ENCODE peak calls at places on chromosomes 3 and 15, in ten cellular contexts. V, F, B, P, M, X, I, O, S and U are unnamed samples.

GRCh38 chr3:60759439-60759838 is 491.8 kb downstream of the FHIT start:
- DNase-seq in V (no peak), F (no peak), B (no peak), P (no peak), M (no peak), X (no peak), I (no peak), O (no peak), S (no peak), U (no peak)

GRCh38 chr15:76555247-76555646 is 218.7 kb downstream of the ISL2 start:
- DNase-seq in V (no peak), F (no peak), B (no peak), P (no peak), M (no peak), X (no peak), I (no peak), O (no peak), S (no peak), U (no peak)

GRCh38 chr15:90701880-90702630 is 15.1 kb upstream of the BLM start:
- DNase-seq in V (no peak), F (no peak), B (no peak), P (no peak), M (peak; percentile 18), X (no peak), I (no peak), O (no peak), S (no peak), U (no peak)

GRCh38 chr3:114331007-114331406 is 37.2 kb downstream of the TIGIT start:
- DNase-seq in V (no peak), F (no peak), B (no peak), P (no peak), M (no peak), X (peak; percentile 39), I (no peak), O (no peak), S (no peak), U (no peak)

GRCh38 chr3:19334120-19334519 is 185.8 kb downstream of the KCNH8 start:
- DNase-seq in V (no peak), F (no peak), B (no peak), P (no peak), M (no peak), X (no peak), I (no peak), O (no peak), S (no peak), U (no peak)

GRCh38 chr15:42691308-42691707 is 45.6 kb downstream of the CDAN1 start:
- DNase-seq in V (no peak), F (no peak), B (no peak), P (no peak), M (no peak), X (no peak), I (no peak), O (no peak), S (no peak), U (no peak)

GRCh38 chr3:58429657-58430056 is 4.0 kb downstream of the PDHB start:
- DNase-seq in V (no peak), F (no peak), B (no peak), P (no peak), M (no peak), X (no peak), I (no peak), O (no peak), S (no peak), U (no peak)

GRCh38 chr15:80068578-80068977 is 9.1 kb downstream of the ZFAND6 start:
- DNase-seq in V (no peak), F (no peak), B (no peak), P (no peak), M (peak; percentile 85), X (no peak), I (no peak), O (no peak), S (no peak), U (no peak)

GRCh38 chr15:62914461-62915079 is 128.0 kb upstream of the TPM1 start:
- DNase-seq in V (no peak), F (no peak), B (no peak), P (no peak), M (no peak), X (no peak), I (no peak), O (no peak), S (no peak), U (no peak)

GRCh38 chr15:91694131-91694828 is 159.2 kb upstream of the SLCO3A1 start:
- DNase-seq in V (no peak), F (no peak), B (no peak), P (no peak), M (peak; percentile 79), X (peak; percentile 29), I (peak; percentile 70), O (peak; percentile 51), S (no peak), U (no peak)

GRCh38 chr15:72685301-72685924 is 569 bp downstream of the HIGD2B start:
- DNase-seq in V (no peak), F (no peak), B (no peak), P (no peak), M (no peak), X (peak; percentile 29), I (peak; percentile 6), O (no peak), S (no peak), U (no peak)

GRCh38 chr15:89888214-89888804 is 5.5 kb downstream of the AP3S2 start:
- DNase-seq in V (no peak), F (no peak), B (peak; percentile 32), P (no peak), M (peak; percentile 91), X (peak; percentile 60), I (no peak), O (no peak), S (no peak), U (peak; percentile 47)

GRCh38 chr3:171225101-171225674 is 198.7 kb upstream of the SLC2A2 start:
- DNase-seq in V (no peak), F (no peak), B (no peak), P (no peak), M (no peak), X (no peak), I (no peak), O (no peak), S (no peak), U (no peak)

GRCh38 chr3:64972793-64973192 is 285.0 kb upstream of the ADAMTS9 start:
- DNase-seq in V (no peak), F (no peak), B (no peak), P (no peak), M (peak; percentile 43), X (no peak), I (no peak), O (no peak), S (no peak), U (no peak)

GRCh38 chr3:106589306-106589942 is 720.6 kb upstream of the CBLB start:
- DNase-seq in V (no peak), F (no peak), B (no peak), P (no peak), M (peak; percentile 82), X (no peak), I (no peak), O (no peak), S (no peak), U (no peak)

GRCh38 chr15:90162956-90163355 is 38.2 kb upstream of the SEMA4B start:
- DNase-seq in V (no peak), F (no peak), B (no peak), P (no peak), M (no peak), X (no peak), I (no peak), O (no peak), S (no peak), U (no peak)

GRCh38 chr3:161851941-161852566 is 355.4 kb downstream of the OTOL1 start:
- DNase-seq in V (no peak), F (peak; percentile 48), B (peak; percentile 64), P (no peak), M (peak; percentile 59), X (peak; percentile 63), I (peak; percentile 33), O (peak; percentile 29), S (no peak), U (peak; percentile 28)

GRCh38 chr3:159855599-159856495 is 132.8 kb upstream of the IL12A start:
- DNase-seq in V (no peak), F (no peak), B (no peak), P (no peak), M (peak; percentile 67), X (no peak), I (no peak), O (no peak), S (no peak), U (no peak)

GRCh38 chr3:5013021-5013906 is 34.0 kb downstream of the BHLHE40 start:
- DNase-seq in V (no peak), F (peak; percentile 65), B (peak; percentile 82), P (no peak), M (peak; percentile 38), X (peak; percentile 80), I (no peak), O (no peak), S (no peak), U (no peak)

GRCh38 chr3:37338500-37338899 is 164.1 kb upstream of the LRRFIP2 start:
- DNase-seq in V (no peak), F (no peak), B (no peak), P (no peak), M (no peak), X (no peak), I (no peak), O (no peak), S (no peak), U (no peak)

GRCh38 chr3:189103208-189103607 is 68.6 kb upstream of the TPRG1 start:
- DNase-seq in V (no peak), F (no peak), B (no peak), P (no peak), M (peak; percentile 54), X (no peak), I (no peak), O (no peak), S (no peak), U (no peak)

GRCh38 chr3:60079076-60079475 is 1029.3 kb upstream of the CFAP20DC start:
- DNase-seq in V (no peak), F (no peak), B (no peak), P (no peak), M (no peak), X (no peak), I (no peak), O (no peak), S (no peak), U (no peak)

GRCh38 chr15:81050806-81051205 is 50.1 kb downstream of the TLNRD1 start:
- DNase-seq in V (no peak), F (no peak), B (no peak), P (no peak), M (no peak), X (no peak), I (no peak), O (no peak), S (no peak), U (peak; percentile 70)

GRCh38 chr15:47384776-47385175 is 332.5 kb upstream of the SEMA6D start:
- DNase-seq in V (no peak), F (no peak), B (no peak), P (no peak), M (peak; percentile 22), X (no peak), I (no peak), O (no peak), S (no peak), U (no peak)

GRCh38 chr15:47685141-47685870 is 32.0 kb upstream of the SEMA6D start:
- DNase-seq in V (no peak), F (no peak), B (no peak), P (no peak), M (no peak), X (no peak), I (no peak), O (no peak), S (no peak), U (no peak)

GRCh38 chr3:183844606-183845005 is 19.2 kb upstream of the MAP6D1 start:
- DNase-seq in V (no peak), F (no peak), B (no peak), P (peak; percentile 26), M (peak; percentile 83), X (no peak), I (no peak), O (no peak), S (no peak), U (no peak)

GRCh38 chr3:16146015-16146730 is 28.3 kb upstream of the GALNT15 start:
- DNase-seq in V (no peak), F (no peak), B (no peak), P (no peak), M (no peak), X (no peak), I (no peak), O (no peak), S (no peak), U (no peak)